ENCODE peak calls at places on chromosomes 5 and 9, in nine cellular contexts. D, O, H, V, F, C, Y, L and P are unnamed samples.

GRCh38 chr9:71793386-71794105 is 25.2 kb upstream of the CEMIP2 start:
- DNase-seq in H (peak), F (no peak), C (no peak), V (no peak), Y (peak), D (no peak), O (no peak), L (peak), P (peak)

GRCh38 chr5:148347706-148348105 is 12.3 kb downstream of the SPINK9 start:
- DNase-seq in V (no peak), F (no peak), L (no peak), C (no peak), D (no peak), O (no peak), H (no peak), Y (no peak), P (no peak)

GRCh38 chr9:121179930-121180681 is 21.6 kb downstream of the RAB14 start:
- DNase-seq in C (no peak), O (no peak), H (no peak), F (no peak), D (no peak), V (no peak), L (no peak), Y (no peak), P (no peak)

GRCh38 chr5:38602641-38603040 is 46.2 kb upstream of the LIFR start:
- DNase-seq in H (no peak), Y (no peak), F (no peak), L (no peak), O (no peak), D (no peak), V (no peak), C (no peak), P (no peak)

GRCh38 chr5:73862796-73863195 is 236.8 kb downstream of the ARHGEF28 start:
- DNase-seq in F (no peak), O (no peak), Y (no peak), V (no peak), H (no peak), L (peak), D (no peak), C (no peak), P (no peak)

GRCh38 chr5:13831236-13831810 is 113.2 kb downstream of the DNAH5 start:
- DNase-seq in H (peak), D (no peak), Y (no peak), L (peak), F (no peak), O (no peak), V (no peak), C (no peak), P (no peak)

GRCh38 chr5:111017731-111018130 is 53.8 kb upstream of the TSLP start:
- DNase-seq in F (no peak), V (no peak), Y (peak), D (no peak), L (no peak), O (no peak), H (peak), C (no peak), P (peak)

GRCh38 chr5:133992429-133993151 is 12.2 kb downstream of the VDAC1 start:
- DNase-seq in L (no peak), D (no peak), V (peak), H (no peak), F (no peak), C (no peak), Y (no peak), O (no peak), P (no peak)

GRCh38 chr5:92081958-92082712 is 699.0 kb upstream of the ARRDC3 start:
- DNase-seq in D (peak), H (no peak), O (no peak), Y (no peak), C (no peak), F (no peak), L (no peak), V (no peak), P (no peak)

GRCh38 chr9:68507098-68507795 is 33.4 kb downstream of the TMEM252 start:
- DNase-seq in H (peak), L (peak), D (no peak), Y (peak), V (no peak), C (no peak), F (no peak), O (no peak), P (peak)

DNA sequence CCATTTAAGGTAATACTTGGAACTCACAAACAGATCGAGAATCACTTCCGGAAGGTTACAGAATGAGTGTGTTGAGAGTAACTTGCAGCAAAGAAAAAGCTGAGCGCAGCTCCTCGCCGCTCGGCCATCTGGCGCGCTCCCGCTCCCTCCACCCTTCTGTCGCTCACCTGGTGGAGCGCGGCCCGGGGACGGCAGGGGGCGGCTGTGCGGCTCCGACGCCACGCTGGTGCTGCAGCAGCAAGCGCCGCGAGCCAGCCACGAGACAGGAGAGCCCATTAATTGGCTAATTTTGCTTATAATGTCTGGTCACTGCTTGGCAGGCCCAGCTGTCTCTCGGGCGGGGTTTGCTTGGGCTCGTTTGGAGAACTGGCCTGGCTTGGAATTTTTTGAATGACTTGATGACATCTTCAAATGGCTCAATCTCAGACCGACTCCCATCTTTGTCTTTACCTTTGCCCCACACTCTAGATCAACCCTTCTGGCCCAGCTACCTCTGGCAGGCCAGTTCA is 601.8 kb downstream of the CCDC171 start:
- DNase-seq in L (no peak), F (peak), C (peak), H (peak), V (peak), Y (peak), D (no peak), O (no peak), P (peak)
- TF ChIP-seq CTCF in L (no peak), F (no peak), C (no peak), H (peak), V (peak), Y (peak), D (no peak), O (no peak), P (peak)

GRCh38 chr9:12813960-12814876 is 39.4 kb downstream of the LURAP1L start:
- DNase-seq in L (peak), C (peak), H (peak), V (peak), O (peak), F (no peak), D (peak), Y (peak), P (peak)
- H3K4me3 ChIP-seq in L (peak), C (no peak), H (peak), V (no peak), O (no peak), F (no peak), D (peak), Y (peak), P (peak)

GRCh38 chr9:16058131-16058549 is 505.3 kb downstream of the CCDC171 start:
- DNase-seq in H (peak), F (no peak), L (peak), D (no peak), C (no peak), Y (peak), V (no peak), O (no peak), P (peak)
- TF ChIP-seq CTCF in H (no peak), F (no peak), L (no peak), D (no peak), C (no peak), Y (no peak), V (no peak), O (no peak), P (no peak)

GRCh38 chr5:132687995-132688394 is 14.2 kb downstream of the IL4 start:
- DNase-seq in Y (no peak), L (no peak), V (no peak), C (no peak), O (no peak), H (no peak), F (no peak), D (no peak), P (no peak)

GRCh38 chr5:132688536-132689409 is 15.0 kb downstream of the IL4 start:
- DNase-seq in C (no peak), F (no peak), Y (peak), H (peak), L (peak), V (no peak), O (no peak), D (no peak), P (peak)

GRCh38 chr5:132692632-132692967 is 18.8 kb downstream of the IL4 start:
- DNase-seq in L (peak), V (no peak), Y (no peak), F (no peak), H (no peak), C (no peak), O (no peak), D (no peak), P (peak)

GRCh38 chr5:132686193-132686592 is 12.4 kb downstream of the IL4 start:
- DNase-seq in O (no peak), F (no peak), H (no peak), C (no peak), L (no peak), V (no peak), Y (no peak), D (no peak), P (no peak)

GRCh38 chr5:132689518-132689917 is 15.7 kb downstream of the IL4 start:
- DNase-seq in C (no peak), V (no peak), F (no peak), Y (no peak), L (no peak), O (no peak), H (no peak), D (no peak), P (no peak)
- H3K4me3 ChIP-seq in C (no peak), V (no peak), F (no peak), Y (no peak), L (no peak), O (no peak), H (no peak), D (no peak), P (no peak)

DNA sequence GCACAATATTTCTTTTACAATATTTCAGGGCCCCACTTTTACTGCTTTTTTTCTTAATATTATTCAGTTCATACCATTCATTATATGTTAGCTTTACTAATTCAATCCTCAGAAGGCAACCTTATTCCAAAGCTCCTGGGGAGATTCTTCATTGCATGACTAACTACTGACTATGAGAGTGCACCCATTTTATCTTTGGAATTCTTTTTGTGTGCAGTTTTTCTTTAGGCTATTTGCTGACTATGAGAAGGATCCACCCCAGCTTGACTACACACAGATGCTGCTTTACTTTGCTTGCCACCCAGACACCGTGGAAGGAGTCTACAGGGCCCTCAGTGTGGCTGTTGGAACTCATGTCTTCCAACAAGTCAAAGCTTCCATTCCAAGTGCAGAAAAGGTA is 56.9 kb upstream of the IL7R start:
- DNase-seq in H (no peak), D (no peak), C (no peak), F (no peak), L (no peak), Y (no peak), O (no peak), V (no peak), P (no peak)
- TF ChIP-seq CTCF in H (no peak), D (no peak), C (no peak), F (no peak), L (no peak), Y (no peak), O (no peak), V (no peak), P (no peak)

GRCh38 chr9:686381-686813 is 155.1 kb upstream of the DMRT1 start:
- DNase-seq in F (no peak), H (peak), O (no peak), L (peak), Y (peak), D (no peak), V (no peak), C (no peak), P (peak)

GRCh38 chr9:684950-685340 is 156.6 kb upstream of the DMRT1 start:
- DNase-seq in O (no peak), D (no peak), Y (peak), H (peak), C (no peak), V (no peak), L (peak), F (no peak), P (peak)

GRCh38 chr9:684055-684949 is 157.2 kb upstream of the DMRT1 start:
- DNase-seq in L (peak), V (no peak), C (no peak), Y (peak), D (no peak), H (peak), F (no peak), O (no peak), P (peak)

GRCh38 chr9:682633-683508 is 158.6 kb upstream of the DMRT1 start:
- DNase-seq in H (peak), V (no peak), Y (peak), O (no peak), L (no peak), D (no peak), F (no peak), C (no peak), P (peak)

DNA sequence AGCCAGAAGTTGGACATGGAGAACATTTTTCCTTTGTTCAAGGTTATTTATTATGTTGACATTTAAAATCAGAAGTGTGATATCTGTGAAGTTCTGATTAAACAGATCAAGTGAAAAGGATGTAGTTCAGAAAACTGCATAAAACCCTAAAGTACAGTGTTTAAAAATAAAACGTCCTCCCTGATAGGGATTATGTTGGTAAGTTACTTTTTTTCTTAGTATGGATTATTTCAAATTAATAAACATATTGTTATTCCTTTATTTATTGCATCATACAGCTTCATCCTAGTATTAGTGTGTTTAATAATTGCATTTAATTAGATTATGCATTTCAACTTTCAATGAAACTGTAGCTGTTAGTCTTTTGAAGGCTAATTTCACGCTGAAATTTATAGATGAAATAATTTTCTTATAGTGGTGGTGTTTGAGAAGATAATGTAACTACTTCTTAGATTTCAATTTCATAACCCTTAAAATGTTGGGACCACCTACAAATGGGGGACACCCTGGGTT is 157.9 kb upstream of the DMRT1 start:
- DNase-seq in O (no peak), F (no peak), D (no peak), L (no peak), C (no peak), V (no peak), H (no peak), Y (no peak), P (no peak)
- H3K4me3 ChIP-seq in O (no peak), F (no peak), D (no peak), L (peak), C (no peak), V (no peak), H (no peak), Y (no peak), P (peak)

DNA sequence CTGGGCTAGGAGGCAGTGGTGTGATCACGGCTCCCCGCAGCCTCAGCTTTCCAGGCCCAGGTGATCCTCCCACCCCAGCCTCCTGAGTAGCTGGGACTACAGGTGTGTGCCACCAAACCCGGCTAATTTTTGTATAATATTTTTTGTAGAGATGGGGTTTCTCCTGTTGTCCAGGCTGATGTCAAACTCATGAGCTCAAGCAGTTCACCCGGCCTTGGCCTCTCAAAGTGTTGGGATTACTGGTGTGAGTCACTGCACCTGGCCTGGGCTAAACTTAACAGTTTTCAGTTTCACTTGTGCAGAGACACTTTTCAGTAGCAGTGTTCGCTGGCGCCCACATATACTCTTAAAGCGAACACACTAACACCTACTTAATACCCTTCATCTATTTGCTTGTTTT is 205.6 kb upstream of the ZNF608 start:
- DNase-seq in Y (no peak), H (no peak), C (no peak), F (no peak), V (no peak), O (no peak), L (no peak), D (no peak), P (no peak)
- TF ChIP-seq CTCF in Y (no peak), H (no peak), C (no peak), F (no peak), V (no peak), O (no peak), L (no peak), D (no peak), P (no peak)

GRCh38 chr5:177429248-177430045 is 3.0 kb downstream of the GRK6 start:
- DNase-seq in D (no peak), Y (no peak), V (peak), H (no peak), C (no peak), F (peak), L (no peak), O (peak), P (no peak)

GRCh38 chr5:177430972-177431316 is 4.5 kb downstream of the GRK6 start:
- DNase-seq in C (no peak), L (no peak), O (no peak), H (no peak), Y (no peak), D (no peak), V (no peak), F (no peak), P (no peak)

GRCh38 chr5:177431317-177432142 is 5.1 kb downstream of the GRK6 start:
- DNase-seq in H (no peak), Y (no peak), O (peak), D (peak), C (no peak), L (no peak), F (peak), V (no peak), P (no peak)

GRCh38 chr5:177428574-177429217 is 2.2 kb downstream of the GRK6 start:
- DNase-seq in H (no peak), Y (no peak), D (no peak), F (no peak), V (no peak), O (no peak), C (no peak), L (no peak), P (no peak)

GRCh38 chr5:177430146-177430951 is 3.9 kb downstream of the GRK6 start:
- DNase-seq in Y (no peak), D (peak), L (no peak), F (no peak), H (no peak), C (no peak), O (no peak), V (no peak), P (no peak)
- H3K4me3 ChIP-seq in Y (no peak), D (no peak), L (no peak), F (peak), H (no peak), C (no peak), O (no peak), V (no peak), P (no peak)

GRCh38 chr5:128536861-128537305 is 1.2 kb downstream of the FBN2 start:
- DNase-seq in Y (peak), L (no peak), D (no peak), V (no peak), C (no peak), O (peak), F (peak), H (peak), P (no peak)

GRCh38 chr5:128538249-128539037 is 398 bp upstream of the FBN2 start:
- DNase-seq in H (peak), C (no peak), L (peak), V (peak), D (peak), O (peak), Y (peak), F (peak), P (peak)

GRCh38 chr5:128537999-128538248 is at the start of gene FBN2:
- DNase-seq in D (no peak), H (no peak), Y (no peak), L (no peak), V (no peak), C (no peak), F (no peak), O (no peak), P (no peak)

GRCh38 chr5:128537306-128537998 is 593 bp downstream of the FBN2 start:
- DNase-seq in C (no peak), F (peak), O (peak), Y (peak), V (peak), H (peak), D (no peak), L (no peak), P (peak)

DNA sequence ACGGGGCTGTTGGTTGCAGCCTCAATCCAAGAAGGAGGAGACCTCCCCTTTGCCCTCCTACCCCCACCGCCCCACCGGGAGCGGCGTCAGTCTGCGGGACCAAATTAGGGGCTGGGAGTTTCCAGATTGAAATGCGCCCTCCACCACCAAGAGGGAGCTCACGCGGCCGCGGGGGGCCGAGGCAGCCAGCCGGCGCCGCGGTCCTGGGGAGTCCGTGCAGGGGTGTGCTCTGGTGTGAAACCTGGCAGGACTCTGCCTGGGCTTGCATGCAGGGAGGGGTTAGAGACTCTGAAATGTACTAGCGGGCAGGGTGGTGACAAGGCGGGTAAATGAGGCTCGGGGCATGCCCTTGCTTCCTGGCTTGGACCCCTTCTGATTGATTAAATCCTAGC is 989 bp upstream of the FBN2 start:
- DNase-seq in H (peak), C (no peak), F (no peak), V (peak), Y (peak), O (no peak), L (no peak), D (no peak), P (peak)
- TF ChIP-seq CTCF in H (no peak), C (no peak), F (no peak), V (no peak), Y (no peak), O (no peak), L (no peak), D (no peak), P (no peak)